ENCODE peak calls at places on chromosomes 6 and 20, in five cellular contexts. One of them, this sample, is unnamed.
A peak's percentile ranks its signal among the peaks of the same experiment; 100 is the strongest.

GRCh38 chr6:152233547-152234320 is 403.4 kb downstream of the SYNE1 start:
- DNase-seq in transverse colon: no peak
- DNase-seq in upper lobe of left lung: peak; percentile 27
- DNase-seq in H54: no peak
- DNase-seq in HepG2: no peak
- DNase-seq in this sample: no peak

GRCh38 chr6:137399949-137400443 is 94.2 kb downstream of the OLIG3 start:
- DNase-seq in transverse colon: no peak
- DNase-seq in upper lobe of left lung: no peak
- DNase-seq in H54: no peak
- DNase-seq in HepG2: no peak
- DNase-seq in this sample: no peak

GRCh38 chr20:62134735-62135231 is 8.4 kb downstream of the PSMA7 start:
- DNase-seq in transverse colon: no peak
- DNase-seq in upper lobe of left lung: no peak
- DNase-seq in H54: no peak
- DNase-seq in HepG2: peak; percentile 88
- DNase-seq in this sample: no peak

GRCh38 chr20:10278416-10278815 is 59.8 kb downstream of the SNAP25 start:
- DNase-seq in transverse colon: no peak
- DNase-seq in upper lobe of left lung: no peak
- DNase-seq in H54: no peak
- DNase-seq in HepG2: no peak
- DNase-seq in this sample: no peak

GRCh38 chr20:37935435-37935834 is 32.5 kb downstream of the VSTM2L start:
- DNase-seq in transverse colon: no peak
- DNase-seq in upper lobe of left lung: no peak
- DNase-seq in H54: no peak
- DNase-seq in HepG2: no peak
- DNase-seq in this sample: no peak

GRCh38 chr20:19903168-19903676 is 113.9 kb upstream of the NAA20 start:
- DNase-seq in transverse colon: peak; percentile 54
- DNase-seq in upper lobe of left lung: no peak
- DNase-seq in H54: no peak
- DNase-seq in HepG2: peak; percentile 86
- DNase-seq in this sample: no peak

GRCh38 chr6:56927538-56928453 is 27.1 kb upstream of the BEND6 start:
- DNase-seq in transverse colon: no peak
- DNase-seq in upper lobe of left lung: no peak
- DNase-seq in H54: no peak
- DNase-seq in HepG2: no peak
- DNase-seq in this sample: no peak

GRCh38 chr6:169312658-169313346 is 59.2 kb upstream of the THBS2 start:
- DNase-seq in transverse colon: no peak
- DNase-seq in upper lobe of left lung: no peak
- DNase-seq in H54: no peak
- DNase-seq in HepG2: peak; percentile 18
- DNase-seq in this sample: no peak

GRCh38 chr6:161557333-161558107 is 283.7 kb upstream of the AGPAT4 start:
- DNase-seq in transverse colon: no peak
- DNase-seq in upper lobe of left lung: no peak
- DNase-seq in H54: no peak
- DNase-seq in HepG2: no peak
- DNase-seq in this sample: no peak

DNA sequence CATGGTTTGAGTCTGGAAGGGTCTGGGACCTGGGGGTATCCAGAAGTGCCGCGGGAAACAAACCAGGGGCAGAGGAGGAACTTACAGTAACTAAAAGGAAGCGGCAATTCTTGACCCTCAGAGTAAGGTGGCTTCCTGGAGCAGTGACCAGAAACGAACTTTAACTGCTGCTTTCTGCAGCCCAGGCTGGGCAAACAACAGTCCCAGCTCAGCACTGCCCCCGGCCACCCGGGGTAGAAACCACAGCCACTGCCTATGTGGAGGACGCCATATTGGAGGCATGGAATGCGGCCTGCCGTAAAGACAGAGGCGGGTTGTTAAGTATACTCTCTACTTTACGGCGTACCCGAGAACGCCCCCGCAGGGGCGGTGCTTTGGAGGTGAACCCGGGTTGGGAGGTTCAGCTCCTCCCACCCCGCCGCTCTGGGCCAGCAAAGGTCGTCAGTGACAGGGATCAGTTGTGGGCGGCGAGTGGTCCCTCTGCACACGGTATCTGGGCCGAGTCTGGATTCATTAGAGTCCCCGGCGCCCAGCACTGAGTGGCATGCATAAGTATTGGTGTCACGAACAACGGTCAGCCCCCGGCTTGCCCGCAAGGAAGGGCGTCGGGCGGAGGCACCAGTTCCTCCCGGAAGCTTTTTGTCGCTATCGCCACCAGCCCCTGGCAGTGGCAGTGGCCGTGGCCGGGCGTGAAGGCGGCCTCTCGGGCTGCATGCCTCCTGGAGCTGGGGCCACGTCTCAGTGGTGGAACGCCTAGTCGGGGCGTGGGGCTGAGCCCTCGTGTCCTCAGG is at the start of gene PDSS2:
- DNase-seq in transverse colon: peak; percentile 99
- DNase-seq in upper lobe of left lung: peak; percentile 94
- DNase-seq in H54: peak; percentile 62
- DNase-seq in HepG2: peak; percentile 97
- DNase-seq in this sample: peak; percentile 98
- TF ChIP-seq POLR2A in transverse colon: peak; percentile 91
- TF ChIP-seq POLR2A in upper lobe of left lung: peak; percentile 86
- TF ChIP-seq POLR2A in H54: peak; percentile 62
- TF ChIP-seq POLR2A in HepG2: peak; percentile 93
- TF ChIP-seq POLR2A in this sample: peak; percentile 97

DNA sequence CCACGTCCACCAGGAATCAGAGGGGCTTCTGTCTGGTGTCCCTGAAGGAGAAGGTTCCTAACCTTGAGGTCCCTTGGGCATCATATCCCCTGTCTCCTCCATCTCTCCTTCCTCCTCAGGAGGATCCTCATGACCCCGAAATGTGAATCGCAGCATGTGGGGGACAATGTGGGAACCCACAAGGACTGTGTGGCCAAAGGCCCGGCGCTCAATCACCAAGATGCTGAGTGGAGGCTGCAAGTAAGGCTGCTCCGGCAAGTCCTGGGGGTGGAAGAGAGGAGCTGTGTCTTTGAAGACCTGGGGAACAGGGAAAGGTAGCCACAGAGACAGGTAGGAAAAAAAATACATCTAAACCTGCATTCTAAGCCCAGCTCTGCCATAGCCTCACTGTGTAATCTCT is 36.4 kb upstream of the SPAG4 start:
- DNase-seq in transverse colon: no peak
- DNase-seq in upper lobe of left lung: no peak
- DNase-seq in H54: no peak
- DNase-seq in HepG2: no peak
- DNase-seq in this sample: no peak
- TF ChIP-seq POLR2A in transverse colon: no peak
- TF ChIP-seq POLR2A in upper lobe of left lung: no peak
- TF ChIP-seq POLR2A in H54: no peak
- TF ChIP-seq POLR2A in HepG2: no peak
- TF ChIP-seq POLR2A in this sample: no peak

DNA sequence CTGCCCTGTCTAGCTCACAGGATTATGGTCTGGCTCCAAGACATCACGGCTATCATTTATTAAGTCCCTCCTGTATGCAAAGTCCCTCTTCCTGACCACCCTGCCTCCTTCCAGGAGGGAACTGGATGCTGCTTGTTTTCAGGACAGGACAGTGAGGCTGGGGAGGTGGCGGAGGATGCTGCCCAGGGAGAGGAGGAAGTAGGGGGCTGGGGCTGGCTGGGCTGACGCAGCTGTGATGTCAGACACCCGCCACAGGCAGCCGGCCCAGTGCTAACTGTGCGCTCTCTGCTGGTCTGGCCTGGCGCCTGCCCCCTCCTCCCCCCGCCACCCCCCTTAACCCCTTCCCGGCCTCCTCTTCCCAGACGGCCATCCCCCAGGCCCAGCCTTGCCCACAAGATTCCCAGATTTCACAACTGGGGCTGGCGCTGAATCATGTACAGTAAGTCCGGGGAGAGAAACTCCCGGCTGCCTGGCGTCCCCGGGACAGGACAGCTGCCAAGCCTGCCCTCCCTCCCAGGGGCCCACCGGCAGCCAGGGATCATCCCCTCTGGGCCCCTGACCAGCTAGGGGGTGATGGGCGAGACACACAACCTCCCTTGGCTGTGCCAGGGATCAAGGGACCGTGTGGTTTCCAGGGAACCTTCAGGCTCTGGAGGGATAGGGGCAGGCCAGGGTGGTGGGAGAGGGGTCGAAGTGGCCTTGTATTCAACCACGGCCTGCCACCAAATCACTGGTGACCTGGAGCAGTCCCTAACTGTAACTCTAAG is 118.1 kb downstream of the CEBPB start:
- DNase-seq in transverse colon: peak; percentile 78
- DNase-seq in upper lobe of left lung: peak; percentile 92
- DNase-seq in H54: peak; percentile 88
- DNase-seq in HepG2: peak; percentile 96
- DNase-seq in this sample: peak; percentile 29
- TF ChIP-seq POLR2A in transverse colon: no peak
- TF ChIP-seq POLR2A in upper lobe of left lung: peak; percentile 4
- TF ChIP-seq POLR2A in H54: peak; percentile 45
- TF ChIP-seq POLR2A in HepG2: no peak
- TF ChIP-seq POLR2A in this sample: no peak

GRCh38 chr6:11416936-11417576 is 120.5 kb upstream of the TMEM170B start:
- DNase-seq in transverse colon: no peak
- DNase-seq in upper lobe of left lung: peak; percentile 68
- DNase-seq in H54: no peak
- DNase-seq in HepG2: no peak
- DNase-seq in this sample: no peak

GRCh38 chr6:11413728-11414127 is 123.8 kb upstream of the TMEM170B start:
- DNase-seq in transverse colon: no peak
- DNase-seq in upper lobe of left lung: no peak
- DNase-seq in H54: no peak
- DNase-seq in HepG2: no peak
- DNase-seq in this sample: no peak

GRCh38 chr6:11412616-11413015 is 124.9 kb upstream of the TMEM170B start:
- DNase-seq in transverse colon: no peak
- DNase-seq in upper lobe of left lung: no peak
- DNase-seq in H54: no peak
- DNase-seq in HepG2: no peak
- DNase-seq in this sample: no peak

GRCh38 chr6:11413112-11413687 is 124.3 kb upstream of the TMEM170B start:
- DNase-seq in transverse colon: no peak
- DNase-seq in upper lobe of left lung: no peak
- DNase-seq in H54: no peak
- DNase-seq in HepG2: no peak
- DNase-seq in this sample: no peak

DNA sequence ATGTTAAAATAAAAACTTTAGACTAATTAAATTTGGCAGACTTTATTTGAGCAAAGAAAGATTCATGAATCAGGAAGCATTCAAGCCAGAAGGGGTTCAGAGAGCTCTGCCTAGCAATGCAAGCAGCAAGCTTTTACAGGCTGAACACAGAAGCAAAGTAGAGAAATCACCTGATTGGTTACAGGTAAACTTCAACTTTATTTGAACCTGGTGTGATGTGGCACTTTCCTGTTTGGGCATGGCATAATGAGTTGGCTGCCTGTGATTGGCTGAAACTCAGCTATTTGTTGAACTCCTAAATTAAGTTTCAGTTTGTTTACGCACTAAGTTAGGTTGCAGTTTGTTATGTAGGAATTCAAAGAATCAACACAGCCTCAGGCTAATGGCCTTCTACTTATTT is 123.0 kb upstream of the TMEM170B start:
- DNase-seq in transverse colon: no peak
- DNase-seq in upper lobe of left lung: no peak
- DNase-seq in H54: no peak
- DNase-seq in HepG2: peak; percentile 78
- DNase-seq in this sample: no peak
- TF ChIP-seq POLR2A in transverse colon: no peak
- TF ChIP-seq POLR2A in upper lobe of left lung: no peak
- TF ChIP-seq POLR2A in H54: no peak
- TF ChIP-seq POLR2A in HepG2: no peak
- TF ChIP-seq POLR2A in this sample: no peak

DNA sequence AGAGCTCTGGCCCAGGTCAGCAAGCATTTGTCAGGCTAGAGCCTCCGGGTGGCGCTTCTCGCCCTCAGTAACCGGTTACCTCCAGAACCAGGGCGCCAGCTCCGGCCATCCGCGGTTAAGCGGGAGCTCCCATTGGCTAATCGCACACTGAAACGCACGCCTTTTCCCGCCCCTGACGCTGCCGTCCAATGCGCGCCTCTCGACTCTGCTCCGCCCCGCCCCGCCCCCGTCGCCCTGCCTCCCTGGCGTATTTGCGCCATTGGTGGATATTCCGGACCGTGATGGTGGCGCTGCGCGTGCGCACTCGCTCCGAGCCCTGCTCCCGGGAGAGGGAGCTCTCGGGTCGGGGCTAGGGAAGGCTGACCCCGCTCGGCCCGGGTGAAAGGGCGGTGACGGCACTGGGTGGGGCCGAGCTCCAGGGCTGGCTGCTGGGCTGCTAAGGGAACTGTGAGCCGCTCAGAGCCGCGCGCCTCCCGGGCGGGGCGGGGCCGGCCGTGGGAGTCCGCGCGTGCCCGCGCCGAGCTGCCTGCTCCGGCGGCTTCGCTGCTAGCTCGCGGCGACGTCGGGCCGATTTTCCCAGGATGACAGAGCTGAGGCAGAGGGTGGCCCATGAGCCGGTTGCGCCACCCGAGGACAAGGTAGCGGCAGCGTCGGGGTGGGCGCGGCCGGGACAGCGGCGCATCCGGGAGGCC is at the start of gene CDS2:
- DNase-seq in transverse colon: peak; percentile 100
- DNase-seq in upper lobe of left lung: peak; percentile 100
- DNase-seq in H54: peak; percentile 94
- DNase-seq in HepG2: peak; percentile 99
- DNase-seq in this sample: peak; percentile 99
- TF ChIP-seq POLR2A in transverse colon: peak; percentile 76
- TF ChIP-seq POLR2A in upper lobe of left lung: peak; percentile 82
- TF ChIP-seq POLR2A in H54: peak; percentile 86
- TF ChIP-seq POLR2A in HepG2: peak; percentile 75
- TF ChIP-seq POLR2A in this sample: peak; percentile 75

DNA sequence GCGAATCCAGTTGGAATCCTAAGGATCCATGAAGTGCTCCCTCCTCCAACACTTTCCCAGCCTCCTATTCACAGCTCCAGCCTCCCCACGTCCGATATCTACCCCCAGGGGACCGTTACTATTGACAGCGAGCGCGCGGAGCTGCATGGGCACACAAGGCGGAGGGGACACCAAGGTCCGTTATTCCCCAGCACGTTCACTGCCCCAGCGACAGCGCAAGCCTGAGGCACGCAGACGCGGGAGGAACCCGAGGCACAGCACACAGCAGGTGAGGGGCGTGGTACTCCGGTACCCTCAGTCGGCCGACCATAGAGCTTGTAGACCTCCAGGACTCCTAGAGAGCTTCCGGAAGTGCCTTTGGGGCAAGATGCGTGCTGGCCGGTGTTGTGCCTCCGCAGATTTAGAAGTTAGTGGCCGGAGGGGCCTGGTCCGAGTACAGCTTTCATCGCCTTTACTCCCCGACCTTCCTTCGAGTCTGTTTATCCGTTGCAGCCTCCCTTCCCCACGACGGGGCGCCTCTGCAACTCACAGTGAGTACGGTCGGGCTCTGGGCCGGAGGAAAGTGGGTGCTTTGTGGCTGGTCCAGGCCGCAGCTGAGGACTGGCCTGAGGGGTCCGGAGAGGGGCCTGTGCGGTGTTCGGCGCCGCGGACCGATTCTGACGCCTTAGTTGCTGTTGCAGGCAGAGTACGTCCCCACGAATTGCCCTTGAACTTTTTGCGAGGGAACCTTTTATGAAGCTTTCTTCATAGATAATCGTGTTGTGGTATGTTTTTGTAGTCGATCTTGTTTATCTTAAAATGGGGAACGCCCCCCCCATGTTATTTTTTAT is at the start of gene ZKSCAN8:
- DNase-seq in transverse colon: peak; percentile 83
- DNase-seq in upper lobe of left lung: peak; percentile 86
- DNase-seq in H54: peak; percentile 83
- DNase-seq in HepG2: peak; percentile 97
- DNase-seq in this sample: peak; percentile 87
- TF ChIP-seq POLR2A in transverse colon: peak; percentile 53
- TF ChIP-seq POLR2A in upper lobe of left lung: peak; percentile 48
- TF ChIP-seq POLR2A in H54: peak; percentile 60
- TF ChIP-seq POLR2A in HepG2: peak; percentile 98
- TF ChIP-seq POLR2A in this sample: peak; percentile 87